ENCODE peak calls at places on chromosomes 2 and 18, in ten cellular contexts. U, K, P, J, D, T, W, S, L and M are unnamed samples.

GRCh38 chr2:58950795-58951462 is 709.8 kb upstream of the FANCL start:
- DNase-seq in U (no peak), K (no peak), P (no peak), J (no peak), D (no peak), T (no peak), W (no peak), S (no peak), L (no peak), M (no peak)

GRCh38 chr2:126976721-126977328 is 78.1 kb downstream of the TEX51 start:
- DNase-seq in U (no peak), K (no peak), P (no peak), J (no peak), D (no peak), T (no peak), W (no peak), S (no peak), L (no peak), M (no peak)

GRCh38 chr2:63053235-63053888 is 2.7 kb downstream of the OTX1 start:
- DNase-seq in U (peak), K (peak), P (no peak), J (no peak), D (no peak), T (no peak), W (no peak), S (no peak), L (no peak), M (no peak)

GRCh38 chr2:128263902-128264331 is 54.8 kb downstream of the HS6ST1 start:
- DNase-seq in U (no peak), K (peak), P (no peak), J (no peak), D (no peak), T (no peak), W (no peak), S (no peak), L (no peak), M (no peak)

GRCh38 chr2:61176755-61177726 is 15.1 kb downstream of the C2orf74 start:
- DNase-seq in U (peak), K (peak), P (peak), J (peak), D (peak), T (peak), W (peak), S (peak), L (peak), M (peak)

GRCh38 chr18:46293699-46294300 is 189.6 kb downstream of the HAUS1 start:
- DNase-seq in U (no peak), K (no peak), P (no peak), J (no peak), D (peak), T (no peak), W (no peak), S (no peak), L (no peak), M (no peak)

GRCh38 chr18:3389977-3390376 is 60.0 kb upstream of the TGIF1 start:
- DNase-seq in U (no peak), K (no peak), P (no peak), J (no peak), D (no peak), T (no peak), W (no peak), S (no peak), L (no peak), M (no peak)

GRCh38 chr2:176500921-176501320 is 231.7 kb downstream of the MTX2 start:
- DNase-seq in U (no peak), K (no peak), P (no peak), J (no peak), D (no peak), T (no peak), W (no peak), S (peak), L (no peak), M (no peak)

GRCh38 chr2:202624133-202624532 is 10.6 kb upstream of the FAM117B start:
- DNase-seq in U (no peak), K (no peak), P (no peak), J (no peak), D (no peak), T (no peak), W (no peak), S (no peak), L (no peak), M (no peak)

GRCh38 chr2:221517362-221518121 is 54.6 kb downstream of the EPHA4 start:
- DNase-seq in U (no peak), K (no peak), P (no peak), J (peak), D (peak), T (no peak), W (no peak), S (peak), L (no peak), M (peak)

GRCh38 chr18:9796933-9797549 is 88.7 kb upstream of the TXNDC2 start:
- DNase-seq in U (no peak), K (no peak), P (no peak), J (no peak), D (no peak), T (no peak), W (no peak), S (no peak), L (no peak), M (no peak)